ENCODE peak calls at places on chromosome 9, in ten cellular contexts. U, P, B, J, Y, R, H, D, K and G are unnamed samples.

GRCh38 chr9:35448511-35448910 is 41.4 kb upstream of the RUSC2 start:
- DNase-seq in U (no peak), P (no peak), B (peak), J (no peak), Y (no peak), R (no peak), H (no peak), D (no peak), K (no peak), G (no peak)

GRCh38 chr9:131697097-131697496 is 42.8 kb downstream of the RAPGEF1 start:
- DNase-seq in U (no peak), P (no peak), B (peak), J (no peak), Y (no peak), R (no peak), H (no peak), D (no peak), K (no peak), G (no peak)

GRCh38 chr9:98700801-98701200 is 7.9 kb downstream of the GABBR2 start:
- DNase-seq in U (no peak), P (no peak), B (no peak), J (no peak), Y (no peak), R (no peak), H (no peak), D (no peak), K (no peak), G (no peak)

GRCh38 chr9:114864471-114864870 is 58.6 kb upstream of the TNFSF15 start:
- DNase-seq in U (no peak), P (no peak), B (no peak), J (no peak), Y (no peak), R (no peak), H (no peak), D (no peak), K (no peak), G (no peak)

GRCh38 chr9:17003576-17004240 is 131.1 kb upstream of the CNTLN start:
- DNase-seq in U (no peak), P (no peak), B (peak), J (no peak), Y (no peak), R (no peak), H (no peak), D (no peak), K (no peak), G (no peak)

GRCh38 chr9:34554211-34555001 is 31.6 kb upstream of the ENHO start:
- DNase-seq in U (no peak), P (no peak), B (no peak), J (no peak), Y (no peak), R (no peak), H (no peak), D (no peak), K (no peak), G (no peak)

GRCh38 chr9:29212590-29213373 is 1639.5 kb upstream of the C9orf72 start:
- DNase-seq in U (no peak), P (no peak), B (no peak), J (no peak), Y (no peak), R (peak), H (no peak), D (peak), K (no peak), G (peak)

GRCh38 chr9:129568560-129569505 is 52.1 kb downstream of the C9orf50 start:
- DNase-seq in U (no peak), P (no peak), B (no peak), J (no peak), Y (peak), R (peak), H (peak), D (no peak), K (no peak), G (peak)

GRCh38 chr9:2319421-2319820 is 302.2 kb upstream of the VLDLR start:
- DNase-seq in U (no peak), P (no peak), B (peak), J (no peak), Y (no peak), R (no peak), H (no peak), D (no peak), K (no peak), G (no peak)

GRCh38 chr9:137956039-137956438 is 78.5 kb downstream of the CACNA1B start:
- DNase-seq in U (no peak), P (no peak), B (no peak), J (no peak), Y (no peak), R (no peak), H (no peak), D (peak), K (no peak), G (no peak)

GRCh38 chr9:119544492-119544891 is 175.3 kb upstream of the BRINP1 start:
- DNase-seq in U (no peak), P (no peak), B (no peak), J (no peak), Y (no peak), R (no peak), H (no peak), D (no peak), K (no peak), G (no peak)

GRCh38 chr9:110545705-110546104 is 33.8 kb downstream of the SVEP1 start:
- DNase-seq in U (no peak), P (no peak), B (no peak), J (no peak), Y (no peak), R (no peak), H (no peak), D (no peak), K (no peak), G (no peak)

GRCh38 chr9:30932226-30932625 is 1452.2 kb upstream of the ACO1 start:
- DNase-seq in U (no peak), P (no peak), B (no peak), J (no peak), Y (no peak), R (no peak), H (no peak), D (no peak), K (no peak), G (no peak)

GRCh38 chr9:22097712-22098111 is 88.6 kb upstream of the CDKN2B start:
- DNase-seq in U (no peak), P (no peak), B (peak), J (no peak), Y (no peak), R (no peak), H (no peak), D (no peak), K (no peak), G (no peak)

GRCh38 chr9:120344230-120344629 is 235.7 kb downstream of the CDK5RAP2 start:
- DNase-seq in U (no peak), P (no peak), B (peak), J (no peak), Y (no peak), R (no peak), H (no peak), D (no peak), K (no peak), G (no peak)

GRCh38 chr9:278651-279050 is 64.0 kb downstream of the DOCK8 start:
- DNase-seq in U (no peak), P (peak), B (no peak), J (no peak), Y (no peak), R (no peak), H (no peak), D (peak), K (no peak), G (no peak)

GRCh38 chr9:126690431-126691051 is 76.8 kb downstream of the LMX1B start:
- DNase-seq in U (no peak), P (no peak), B (no peak), J (no peak), Y (no peak), R (peak), H (peak), D (peak), K (peak), G (peak)
- TF ChIP-seq CTCF in U (peak), P (peak), B (peak), J (no peak), Y (peak), R (peak), H (peak), D (peak), K (peak), G (peak)

DNA sequence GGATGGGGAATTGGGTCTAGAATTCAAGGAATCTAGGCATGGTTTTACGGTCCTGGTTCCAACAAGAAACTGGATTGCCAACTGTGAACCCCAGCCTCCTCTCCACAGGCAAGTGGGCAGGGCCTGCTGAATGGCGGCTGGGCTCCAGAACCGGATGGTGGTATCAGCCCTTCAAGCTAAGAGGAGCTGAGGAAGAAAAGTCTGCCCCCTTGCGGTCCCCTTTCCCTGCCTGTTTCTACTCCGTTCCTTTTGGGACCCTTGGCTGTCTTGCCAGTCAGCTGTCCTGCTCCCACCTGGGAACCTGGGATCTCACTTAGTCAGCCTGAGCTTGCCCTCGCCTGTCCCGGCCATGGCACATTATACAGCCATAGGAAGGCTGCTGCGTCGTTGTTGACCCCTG is 234.4 kb upstream of the DAPK1 start:
- DNase-seq in U (no peak), P (no peak), B (no peak), J (no peak), Y (no peak), R (peak), H (peak), D (no peak), K (no peak), G (peak)
- TF ChIP-seq CTCF in U (no peak), P (no peak), B (no peak), J (no peak), Y (no peak), R (peak), H (peak), D (no peak), K (no peak), G (peak)

GRCh38 chr9:32587901-32588300 is 14.9 kb upstream of the NDUFB6 start:
- DNase-seq in U (no peak), P (no peak), B (no peak), J (no peak), Y (no peak), R (no peak), H (no peak), D (no peak), K (no peak), G (no peak)
- TF ChIP-seq CTCF in U (no peak), P (no peak), B (no peak), J (no peak), Y (no peak), R (no peak), H (no peak), D (no peak), K (no peak), G (no peak)

GRCh38 chr9:12819436-12820185 is 44.8 kb downstream of the LURAP1L start:
- DNase-seq in U (no peak), P (no peak), B (peak), J (no peak), Y (no peak), R (peak), H (peak), D (peak), K (no peak), G (peak)
- TF ChIP-seq CTCF in U (no peak), P (peak), B (peak), J (no peak), Y (no peak), R (peak), H (peak), D (peak), K (no peak), G (peak)

GRCh38 chr9:123525424-123525823 is 169.4 kb downstream of the CRB2 start:
- DNase-seq in U (no peak), P (no peak), B (no peak), J (no peak), Y (no peak), R (no peak), H (no peak), D (no peak), K (no peak), G (no peak)
- TF ChIP-seq CTCF in U (no peak), P (no peak), B (no peak), J (no peak), Y (no peak), R (no peak), H (no peak), D (no peak), K (no peak), G (no peak)

DNA sequence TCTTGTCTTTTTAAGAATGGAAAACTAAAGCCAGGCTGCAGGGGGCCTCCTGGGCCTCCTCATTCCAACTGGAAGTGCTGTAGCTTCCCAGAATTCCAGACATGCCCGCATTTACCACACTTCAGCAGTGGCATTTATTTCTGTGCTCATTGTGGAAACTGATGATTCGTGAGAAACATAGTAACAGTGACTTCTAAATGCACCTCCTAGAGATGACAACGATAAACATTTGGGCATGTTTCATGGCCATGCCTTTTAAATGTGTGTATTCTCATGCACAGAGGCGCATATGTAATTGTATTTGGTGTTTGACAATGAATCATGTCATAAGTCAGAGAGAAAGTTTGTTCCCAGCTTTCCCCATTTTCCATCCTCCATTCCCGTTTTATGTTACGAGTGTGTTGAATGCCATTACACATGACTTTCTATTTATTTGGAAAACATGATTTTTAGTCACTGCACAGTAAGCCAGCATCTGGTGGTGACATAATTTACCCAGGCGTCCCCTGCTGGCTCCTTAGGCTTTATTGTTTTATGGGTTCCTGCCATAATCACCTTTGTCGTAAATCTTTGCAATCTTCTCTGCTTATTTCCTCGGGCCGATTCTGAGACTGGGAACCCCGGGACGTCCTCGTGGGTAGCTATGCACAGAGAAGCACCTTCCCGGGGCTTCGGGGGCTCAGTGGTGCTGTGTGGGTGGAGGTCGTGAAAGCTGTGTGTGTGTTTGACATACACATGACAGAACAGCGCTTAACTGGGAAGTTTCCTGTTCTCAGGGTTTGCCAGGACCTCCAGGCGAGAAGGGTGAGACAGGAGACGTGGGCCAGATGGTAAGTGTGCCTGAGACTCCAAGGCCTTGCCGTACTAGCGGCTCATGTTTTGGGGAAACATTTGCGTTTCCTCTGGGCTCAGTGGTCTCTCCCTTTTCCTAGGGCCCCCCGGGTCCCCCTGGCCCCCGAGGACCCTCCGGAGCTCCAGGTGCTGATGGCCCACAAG is 68.6 kb upstream of the FCN2 start:
- DNase-seq in U (no peak), P (no peak), B (peak), J (no peak), Y (no peak), R (no peak), H (no peak), D (no peak), K (no peak), G (no peak)
- TF ChIP-seq CTCF in U (no peak), P (no peak), B (peak), J (no peak), Y (no peak), R (no peak), H (no peak), D (no peak), K (no peak), G (no peak)

GRCh38 chr9:127776195-127776918 is 2.1 kb downstream of the SH2D3C start:
- DNase-seq in U (no peak), P (no peak), B (no peak), J (no peak), Y (peak), R (peak), H (peak), D (peak), K (peak), G (peak)
- TF ChIP-seq CTCF in U (no peak), P (no peak), B (no peak), J (no peak), Y (no peak), R (no peak), H (no peak), D (no peak), K (no peak), G (no peak)

DNA sequence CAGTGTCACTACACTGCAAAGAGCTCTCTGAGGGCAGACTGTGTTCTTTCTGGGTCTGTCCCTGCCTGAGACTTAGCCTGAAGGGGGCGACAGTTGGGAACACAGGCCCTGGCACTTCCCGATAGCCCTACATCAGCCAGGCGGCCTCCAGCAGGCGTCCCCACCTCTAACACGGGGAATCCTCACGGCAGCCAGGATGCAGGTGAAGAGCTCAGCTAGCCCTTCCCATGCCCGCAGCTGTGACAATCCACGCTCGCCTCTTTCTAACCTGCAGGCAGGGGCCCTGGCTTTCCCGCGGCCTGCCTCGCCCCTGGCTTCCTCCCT is 5.9 kb downstream of the MED22 start:
- DNase-seq in U (no peak), P (no peak), B (no peak), J (no peak), Y (no peak), R (peak), H (no peak), D (no peak), K (no peak), G (peak)
- TF ChIP-seq CTCF in U (no peak), P (no peak), B (peak), J (no peak), Y (no peak), R (peak), H (peak), D (no peak), K (no peak), G (no peak)

GRCh38 chr9:90953200-90953599 is 151.6 kb downstream of the SYK start:
- DNase-seq in U (no peak), P (no peak), B (no peak), J (no peak), Y (no peak), R (no peak), H (no peak), D (no peak), K (no peak), G (no peak)
- TF ChIP-seq CTCF in U (no peak), P (no peak), B (no peak), J (no peak), Y (no peak), R (no peak), H (no peak), D (no peak), K (no peak), G (no peak)

GRCh38 chr9:4228606-4229005 is 71.3 kb downstream of the GLIS3 start:
- DNase-seq in U (no peak), P (no peak), B (peak), J (no peak), Y (no peak), R (no peak), H (no peak), D (no peak), K (no peak), G (no peak)
- TF ChIP-seq CTCF in U (peak), P (peak), B (peak), J (no peak), Y (peak), R (no peak), H (peak), D (peak), K (no peak), G (no peak)